ENCODE peak calls at places on chromosomes 7 and 10, in five cellular contexts. One of them, this sample, is unnamed.

GRCh38 chr7:92988051-92988450 is 129.7 kb downstream of the SAMD9 start:
- DNase-seq in GM12878: no peak
- DNase-seq in HCT116: peak
- DNase-seq in HepG2: peak
- DNase-seq in K562: peak
- DNase-seq in this sample: no peak

GRCh38 chr10:93554760-93555432 is 11.6 kb upstream of the FFAR4 start:
- DNase-seq in GM12878: no peak
- DNase-seq in HCT116: peak
- DNase-seq in HepG2: peak
- DNase-seq in K562: peak
- DNase-seq in this sample: peak

GRCh38 chr10:9243861-9244515 is 1189.5 kb downstream of the GATA3 start:
- DNase-seq in GM12878: no peak
- DNase-seq in HCT116: no peak
- DNase-seq in HepG2: no peak
- DNase-seq in K562: no peak
- DNase-seq in this sample: no peak

GRCh38 chr7:1090236-1090635 is 2.3 kb downstream of the GPER1 start:
- DNase-seq in GM12878: no peak
- DNase-seq in HCT116: no peak
- DNase-seq in HepG2: no peak
- DNase-seq in K562: no peak
- DNase-seq in this sample: no peak

GRCh38 chr10:88131561-88132139 is 268.2 kb downstream of the PTEN start:
- DNase-seq in GM12878: no peak
- DNase-seq in HCT116: no peak
- DNase-seq in HepG2: no peak
- DNase-seq in K562: no peak
- DNase-seq in this sample: no peak

GRCh38 chr10:25130911-25131310 is 43.9 kb upstream of the GPR158 start:
- DNase-seq in GM12878: no peak
- DNase-seq in HCT116: no peak
- DNase-seq in HepG2: no peak
- DNase-seq in K562: no peak
- DNase-seq in this sample: no peak

GRCh38 chr7:43033369-43033768 is 79.1 kb upstream of the HECW1 start:
- DNase-seq in GM12878: no peak
- DNase-seq in HCT116: no peak
- DNase-seq in HepG2: no peak
- DNase-seq in K562: no peak
- DNase-seq in this sample: no peak

GRCh38 chr10:4678023-4678950 is 147.7 kb upstream of the AKR1E2 start:
- DNase-seq in GM12878: no peak
- DNase-seq in HCT116: no peak
- DNase-seq in HepG2: peak
- DNase-seq in K562: no peak
- DNase-seq in this sample: no peak

GRCh38 chr7:85030893-85031292 is 156.0 kb downstream of the SEMA3D start:
- DNase-seq in GM12878: no peak
- DNase-seq in HCT116: peak
- DNase-seq in HepG2: peak
- DNase-seq in K562: peak
- DNase-seq in this sample: no peak

GRCh38 chr7:4631664-4632171 is 50.4 kb upstream of the FOXK1 start:
- DNase-seq in GM12878: no peak
- DNase-seq in HCT116: peak
- DNase-seq in HepG2: peak
- DNase-seq in K562: peak
- DNase-seq in this sample: peak

GRCh38 chr7:146700015-146700560 is 583.5 kb downstream of the CNTNAP2 start:
- DNase-seq in GM12878: no peak
- DNase-seq in HCT116: no peak
- DNase-seq in HepG2: no peak
- DNase-seq in K562: no peak
- DNase-seq in this sample: no peak

GRCh38 chr7:40057292-40057691 is 77.1 kb downstream of the MPLKIP start:
- DNase-seq in GM12878: no peak
- DNase-seq in HCT116: no peak
- DNase-seq in HepG2: no peak
- DNase-seq in K562: no peak
- DNase-seq in this sample: no peak

GRCh38 chr10:89625041-89625765 is 19.8 kb downstream of the PANK1 start:
- DNase-seq in GM12878: no peak
- DNase-seq in HCT116: no peak
- DNase-seq in HepG2: no peak
- DNase-seq in K562: no peak
- DNase-seq in this sample: no peak

DNA sequence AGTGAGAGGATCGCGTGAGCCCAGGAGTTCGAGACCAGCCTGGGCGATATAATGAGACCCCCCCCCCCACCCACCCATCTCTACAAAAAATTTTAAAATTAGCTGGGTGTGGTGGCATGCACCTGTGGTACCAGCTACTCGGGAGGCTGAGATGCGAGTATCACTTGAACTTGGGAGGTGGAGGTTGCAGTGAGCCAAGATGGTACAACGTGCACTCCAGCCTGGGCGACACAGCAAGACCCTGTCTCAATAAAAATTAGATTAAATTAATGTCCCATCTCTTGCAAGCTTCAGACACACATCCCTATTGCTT is 391 bp upstream of the PROSER2 start:
- DNase-seq in GM12878: no peak
- DNase-seq in HCT116: no peak
- DNase-seq in HepG2: no peak
- DNase-seq in K562: no peak
- DNase-seq in this sample: no peak
- H3K4me3 ChIP-seq in GM12878: peak
- H3K4me3 ChIP-seq in HCT116: peak
- H3K4me3 ChIP-seq in HepG2: peak
- H3K4me3 ChIP-seq in K562: peak
- H3K4me3 ChIP-seq in this sample: peak

GRCh38 chr10:29631049-29631339 is 3.8 kb downstream of the SVIL start:
- DNase-seq in GM12878: no peak
- DNase-seq in HCT116: no peak
- DNase-seq in HepG2: no peak
- DNase-seq in K562: no peak
- DNase-seq in this sample: peak
- TF ChIP-seq SRF in GM12878: no peak
- TF ChIP-seq SRF in HCT116: no peak
- TF ChIP-seq SRF in HepG2: no peak
- TF ChIP-seq SRF in K562: no peak
- TF ChIP-seq SRF in this sample: no peak

GRCh38 chr7:79282051-79282694 is 171.3 kb downstream of the MAGI2 start:
- DNase-seq in GM12878: no peak
- DNase-seq in HCT116: peak
- DNase-seq in HepG2: no peak
- DNase-seq in K562: no peak
- DNase-seq in this sample: no peak
- H3K4me3 ChIP-seq in GM12878: no peak
- H3K4me3 ChIP-seq in HCT116: no peak
- H3K4me3 ChIP-seq in HepG2: no peak
- H3K4me3 ChIP-seq in K562: no peak
- H3K4me3 ChIP-seq in this sample: no peak

DNA sequence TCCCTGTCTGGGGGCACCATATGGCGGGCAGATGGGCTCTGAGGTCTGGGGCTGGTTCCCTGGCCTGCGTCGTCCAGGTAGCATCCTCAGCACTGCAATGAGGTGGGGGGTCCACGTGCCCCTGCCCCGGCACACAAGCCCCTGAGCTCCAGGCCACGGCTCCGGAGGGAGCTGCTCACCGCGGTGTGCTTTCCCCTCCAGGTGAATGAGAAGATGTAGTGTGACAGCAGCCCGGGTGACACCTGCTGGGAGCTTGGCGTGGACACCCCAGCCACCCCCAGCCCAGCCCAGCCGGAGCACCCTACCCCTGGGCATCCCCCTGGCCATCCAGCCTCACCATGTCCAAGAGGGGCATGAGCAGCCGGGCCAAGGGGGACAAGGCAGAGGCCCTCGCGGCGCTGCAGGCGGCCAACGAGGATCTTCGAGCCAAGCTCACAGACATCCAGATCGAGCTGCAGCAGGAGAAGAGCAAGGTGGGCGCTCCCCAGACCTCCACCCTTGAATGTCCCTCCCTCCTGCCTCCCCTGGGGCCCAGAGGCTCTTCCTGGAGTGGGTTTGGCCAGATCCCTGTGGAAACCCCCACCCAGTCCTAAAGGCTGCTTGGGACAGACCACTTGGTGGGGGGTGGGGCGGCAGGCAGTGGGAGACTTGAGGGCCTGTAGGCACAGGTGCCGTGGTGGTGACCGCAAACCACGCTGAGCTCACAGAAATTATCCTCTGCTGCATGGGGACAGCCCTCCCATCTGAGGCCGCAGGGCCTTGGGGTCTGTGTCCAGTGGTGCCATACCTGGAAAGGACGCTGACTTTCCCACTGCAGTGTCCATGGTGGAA is 38.9 kb downstream of the JAKMIP3 start:
- DNase-seq in GM12878: no peak
- DNase-seq in HCT116: no peak
- DNase-seq in HepG2: no peak
- DNase-seq in K562: no peak
- DNase-seq in this sample: peak
- TF ChIP-seq SRF in GM12878: no peak
- TF ChIP-seq SRF in HCT116: no peak
- TF ChIP-seq SRF in HepG2: no peak
- TF ChIP-seq SRF in K562: no peak
- TF ChIP-seq SRF in this sample: no peak

This sample was measured in H1.